ENCODE peak calls at places on chromosomes 2 and 18, in six cellular contexts. N is kidney epithelial cell, V is ovary, K is cardiac fibroblast, D is coronary artery, O is endodermal cell. Q is an unnamed sample.

GRCh38 chr2:80073134-80073561 is 231.4 kb downstream of the LRRTM1 start:
- DNase-seq in V (no peak), N (no peak), O (peak), D (no peak), K (peak), Q (peak)

GRCh38 chr18:55096261-55097026 is 137.2 kb upstream of the CCDC68 start:
- DNase-seq in K (peak), D (no peak), O (peak), N (no peak), V (peak), Q (peak)

GRCh38 chr2:173749315-173749714 is 215.9 kb downstream of the SP3 start:
- DNase-seq in V (no peak), D (no peak), O (no peak), K (peak), N (peak), Q (peak)

GRCh38 chr2:26864226-26864625 is 16.3 kb downstream of the DPYSL5 start:
- DNase-seq in N (no peak), O (no peak), K (no peak), V (no peak), D (no peak), Q (no peak)

GRCh38 chr2:27795868-27796277 is 24.4 kb downstream of the MRPL33 start:
- DNase-seq in K (peak), V (no peak), O (no peak), N (no peak), D (no peak), Q (no peak)

GRCh38 chr2:124254621-124255020 is 229.5 kb downstream of the CNTNAP5 start:
- DNase-seq in K (peak), V (no peak), D (no peak), N (no peak), O (no peak), Q (peak)

GRCh38 chr2:105741617-105742016 is 3.1 kb upstream of the NCK2 start:
- DNase-seq in V (no peak), O (no peak), K (no peak), N (no peak), D (no peak), Q (no peak)

GRCh38 chr2:118857677-118858484 is 10.4 kb upstream of the EN1 start:
- DNase-seq in O (peak), N (no peak), V (no peak), K (no peak), D (no peak), Q (no peak)

GRCh38 chr18:44895176-44895798 is 214.6 kb downstream of the SETBP1 start:
- DNase-seq in N (peak), O (no peak), V (no peak), K (peak), D (no peak), Q (peak)

GRCh38 chr2:120452945-120453634 is 107.2 kb downstream of the INHBB start:
- DNase-seq in O (no peak), D (no peak), N (no peak), V (no peak), K (no peak), Q (no peak)

GRCh38 chr2:100214265-100214961 is 72.0 kb upstream of the AFF3 start:
- DNase-seq in O (no peak), D (no peak), V (no peak), N (no peak), K (no peak), Q (no peak)

GRCh38 chr2:231393149-231394131 is 2.1 kb upstream of the B3GNT7 start:
- DNase-seq in K (no peak), N (no peak), O (peak), D (no peak), V (no peak), Q (no peak)

GRCh38 chr2:233799716-233800115 is 21.6 kb downstream of the MROH2A start:
- DNase-seq in O (peak), V (peak), N (no peak), D (no peak), K (no peak), Q (no peak)

GRCh38 chr2:185417111-185417510 is 321.5 kb upstream of the FSIP2 start:
- DNase-seq in D (no peak), V (no peak), O (no peak), K (no peak), N (no peak), Q (peak)

GRCh38 chr18:33231474-33232317 is 208.8 kb downstream of the CCDC178 start:
- DNase-seq in D (no peak), K (peak), V (peak), N (peak), O (peak), Q (peak)

GRCh38 chr2:101036562-101036961 is 34.5 kb downstream of the RPL31 start:
- DNase-seq in D (no peak), K (peak), N (no peak), V (no peak), O (no peak), Q (peak)

GRCh38 chr2:13676269-13676668 is 956.2 kb upstream of the LRATD1 start:
- DNase-seq in K (peak), D (no peak), O (no peak), N (peak), V (no peak), Q (peak)

GRCh38 chr2:70626254-70626990 is 72.8 kb upstream of the TGFA start:
- DNase-seq in K (no peak), D (no peak), N (no peak), V (no peak), O (peak), Q (no peak)

GRCh38 chr2:3293221-3293620 is 84.4 kb downstream of the EIPR1 start:
- DNase-seq in O (no peak), N (no peak), V (no peak), K (no peak), D (peak), Q (no peak)

GRCh38 chr2:11305338-11305737 is 39.1 kb downstream of the ROCK2 start:
- DNase-seq in V (no peak), O (no peak), N (no peak), D (no peak), K (peak), Q (no peak)

GRCh38 chr2:137357641-137358040 is 592.3 kb downstream of the THSD7B start:
- DNase-seq in D (no peak), K (no peak), N (no peak), V (no peak), O (no peak), Q (no peak)

GRCh38 chr18:59419386-59419785 is 60.3 kb upstream of the LMAN1 start:
- DNase-seq in D (no peak), N (no peak), V (no peak), K (peak), O (no peak), Q (no peak)

GRCh38 chr2:3465328-3465727 is 54.0 kb downstream of the ADI1 start:
- DNase-seq in O (no peak), D (no peak), K (no peak), N (no peak), V (no peak), Q (no peak)

GRCh38 chr2:191916826-191917225 is 69.9 kb upstream of the CAVIN2 start:
- DNase-seq in V (no peak), O (no peak), D (no peak), K (no peak), N (no peak), Q (no peak)

GRCh38 chr2:208072250-208072892 is 47.0 kb upstream of the PLEKHM3 start:
- DNase-seq in V (peak), K (peak), D (no peak), O (peak), N (peak), Q (peak)

GRCh38 chr2:19043893-19044292 is 314.5 kb downstream of the OSR1 start:
- DNase-seq in D (no peak), O (no peak), K (no peak), N (no peak), V (no peak), Q (no peak)

GRCh38 chr2:19033240-19033639 is 325.2 kb downstream of the OSR1 start:
- DNase-seq in K (no peak), O (no peak), V (no peak), D (no peak), N (no peak), Q (peak)

GRCh38 chr2:19035238-19035637 is 323.2 kb downstream of the OSR1 start:
- DNase-seq in V (peak), O (no peak), N (no peak), D (no peak), K (peak), Q (peak)

GRCh38 chr2:19041773-19042172 is 316.6 kb downstream of the OSR1 start:
- DNase-seq in K (no peak), D (no peak), N (no peak), V (no peak), O (no peak), Q (no peak)

GRCh38 chr2:19038096-19039015 is 320.1 kb downstream of the OSR1 start:
- DNase-seq in K (peak), N (peak), D (no peak), V (no peak), O (no peak), Q (peak)
- H3K4me3 ChIP-seq in K (no peak), N (no peak), D (no peak), V (no peak), O (no peak), Q (no peak)

DNA sequence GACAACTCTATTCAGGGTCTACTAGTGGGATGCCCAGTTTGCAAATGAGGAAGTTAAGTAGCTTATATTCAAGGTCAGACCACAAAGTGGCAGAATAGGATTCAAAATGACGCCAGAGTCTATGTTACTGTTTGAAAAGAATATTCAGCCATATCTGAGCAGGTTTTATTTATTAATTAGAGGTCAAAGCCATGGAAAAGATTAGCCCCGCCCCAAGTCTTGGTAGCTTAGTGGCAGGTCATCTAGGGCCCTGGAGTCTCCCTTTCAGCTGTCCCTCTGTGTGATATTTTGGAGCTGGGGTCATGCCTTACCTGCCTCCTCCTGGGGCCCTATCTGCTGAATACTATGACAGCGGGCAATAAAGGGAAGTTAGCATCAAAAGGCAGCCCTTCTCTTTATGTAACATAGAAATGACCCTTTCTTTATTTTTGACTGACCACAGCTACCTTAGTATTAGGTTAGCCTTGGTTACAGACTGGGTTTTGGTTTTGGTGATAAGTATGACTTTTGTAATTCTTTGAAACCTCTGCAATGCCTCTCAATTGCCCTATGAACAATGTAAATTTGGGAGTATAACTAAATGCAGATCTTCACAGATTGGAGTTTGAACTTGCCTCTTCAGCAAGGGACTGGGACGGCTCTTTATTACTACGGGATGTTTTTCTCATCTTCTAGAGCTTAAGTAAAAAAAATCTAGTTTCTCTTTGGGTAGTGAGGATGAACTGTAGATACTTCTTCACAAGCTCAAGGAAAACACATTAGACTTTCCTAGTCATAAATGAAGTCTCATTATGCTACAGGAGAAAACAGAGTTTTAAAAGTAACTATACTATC is 153.0 kb upstream of the ITGA4 start:
- DNase-seq in V (no peak), O (no peak), N (no peak), D (no peak), K (no peak), Q (no peak)
- TF ChIP-seq CTCF in V (no peak), O (no peak), N (no peak), D (no peak), K (no peak), Q (no peak)

GRCh38 chr18:22790545-22791415 is 142.3 kb upstream of the RBBP8 start:
- DNase-seq in N (no peak), K (no peak), V (no peak), D (no peak), O (no peak), Q (no peak)
- H3K4me3 ChIP-seq in N (no peak), K (no peak), V (no peak), D (no peak), O (no peak), Q (no peak)

GRCh38 chr2:96213379-96213778 is 4.8 kb upstream of the STARD7 start:
- DNase-seq in K (no peak), D (no peak), O (peak), V (no peak), N (no peak), Q (no peak)
- TF ChIP-seq CTCF in K (no peak), D (no peak), O (peak), V (no peak), N (no peak), Q (no peak)

DNA sequence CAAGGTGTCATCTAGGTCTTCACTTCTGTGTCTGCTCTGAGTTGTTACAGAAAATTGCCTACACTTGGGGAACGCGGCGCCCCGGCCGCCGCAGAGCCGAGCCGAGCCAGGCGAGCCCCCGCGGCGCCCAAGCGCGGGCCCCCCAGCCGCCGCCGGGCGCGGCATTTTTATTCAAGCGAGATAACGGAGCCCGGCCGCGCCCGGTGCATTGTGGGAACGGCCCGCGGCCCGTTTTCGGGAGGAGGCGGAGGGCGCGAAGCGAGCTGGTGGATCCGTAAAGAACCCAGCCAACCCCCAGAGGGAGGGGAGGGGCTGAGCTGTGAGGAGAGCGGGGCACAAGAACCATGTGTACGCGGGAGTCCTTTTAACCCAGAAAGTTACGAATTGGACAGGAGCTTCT is 191.8 kb downstream of the FTCDNL1 start:
- DNase-seq in D (no peak), N (no peak), O (peak), V (no peak), K (peak), Q (peak)
- H3K4me3 ChIP-seq in D (peak), N (peak), O (peak), V (peak), K (peak), Q (peak)

GRCh38 chr2:68383778-68384177 is 18.7 kb downstream of the PLEK start:
- DNase-seq in K (no peak), V (no peak), N (no peak), D (no peak), O (no peak), Q (no peak)

GRCh38 chr2:68386362-68386761 is 21.3 kb downstream of the PLEK start:
- DNase-seq in K (no peak), D (no peak), V (no peak), N (no peak), O (no peak), Q (no peak)

GRCh38 chr2:68384485-68385107 is 19.5 kb downstream of the PLEK start:
- DNase-seq in O (no peak), N (no peak), D (no peak), V (no peak), K (no peak), Q (no peak)

GRCh38 chr2:68385907-68386287 is 20.8 kb downstream of the PLEK start:
- DNase-seq in O (no peak), D (no peak), V (no peak), N (no peak), K (no peak), Q (no peak)

GRCh38 chr2:68385232-68385906 is 20.3 kb downstream of the PLEK start:
- DNase-seq in N (no peak), D (no peak), K (no peak), O (no peak), V (no peak), Q (no peak)
- TF ChIP-seq CTCF in N (no peak), D (no peak), K (no peak), O (no peak), V (no peak), Q (no peak)

GRCh38 chr2:39516347-39517101 is 79.4 kb upstream of the MAP4K3 start:
- DNase-seq in K (peak), O (peak), N (no peak), V (peak), D (no peak), Q (no peak)
- H3K4me3 ChIP-seq in K (no peak), O (no peak), N (no peak), V (no peak), D (no peak), Q (no peak)

DNA sequence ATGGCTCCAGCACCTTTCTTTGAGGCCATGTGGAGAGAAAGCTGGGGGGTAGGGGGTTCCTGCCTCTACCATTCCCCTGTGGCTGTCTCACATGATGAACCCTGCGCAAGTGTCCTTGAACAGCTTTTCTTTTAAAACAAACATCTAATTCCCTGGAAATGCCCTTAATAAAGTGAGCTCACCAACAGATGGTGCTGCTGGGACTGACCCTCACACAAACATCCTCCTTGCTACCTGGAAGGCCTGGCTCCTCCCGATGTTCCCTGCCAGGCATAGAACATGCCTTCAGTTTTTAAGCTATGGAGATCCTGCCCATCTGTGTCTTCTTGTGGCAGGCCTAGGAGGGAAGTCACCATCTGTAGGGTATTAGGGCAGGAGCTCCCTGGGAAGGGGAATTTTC is 60.7 kb upstream of the GATA6 start:
- DNase-seq in O (peak), N (no peak), K (no peak), V (no peak), D (no peak), Q (peak)
- TF ChIP-seq CTCF in O (peak), N (peak), K (no peak), V (no peak), D (no peak), Q (peak)

GRCh38 chr2:98696167-98696566 is 34.8 kb downstream of the MGAT4A start:
- DNase-seq in D (no peak), O (no peak), K (no peak), V (no peak), N (no peak), Q (no peak)

GRCh38 chr2:98685930-98686887 is 44.7 kb downstream of the MGAT4A start:
- DNase-seq in O (no peak), N (peak), V (no peak), K (no peak), D (no peak), Q (no peak)

GRCh38 chr2:98693477-98693876 is 37.5 kb downstream of the MGAT4A start:
- DNase-seq in V (no peak), O (no peak), D (no peak), N (no peak), K (no peak), Q (no peak)

GRCh38 chr2:98692090-98692991 is 38.6 kb downstream of the MGAT4A start:
- DNase-seq in V (no peak), O (no peak), N (no peak), K (no peak), D (no peak), Q (no peak)

DNA sequence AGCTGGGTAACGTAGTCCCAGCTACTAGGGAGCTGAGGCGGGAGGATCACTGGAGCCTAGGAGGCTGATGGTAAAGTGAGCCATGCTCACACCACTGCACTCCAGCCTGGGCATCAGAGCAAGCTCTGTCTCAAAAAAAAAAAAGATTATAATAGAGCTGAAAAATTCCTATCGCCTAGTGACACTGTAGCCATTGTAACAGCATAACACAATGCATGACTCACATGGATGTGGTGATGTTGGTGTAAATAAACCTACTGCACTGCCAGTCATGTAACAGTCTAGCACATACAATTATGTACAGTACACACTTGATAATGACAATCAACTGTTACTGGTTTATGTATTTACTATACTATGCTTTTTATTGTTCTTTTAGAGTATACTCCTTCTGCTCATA is 39.6 kb downstream of the MGAT4A start:
- DNase-seq in D (no peak), V (no peak), O (no peak), K (peak), N (peak), Q (no peak)
- H3K4me3 ChIP-seq in D (no peak), V (no peak), O (no peak), K (no peak), N (no peak), Q (no peak)

GRCh38 chr2:6196461-6196860 is 504.3 kb downstream of the SOX11 start:
- DNase-seq in N (no peak), O (no peak), D (no peak), V (no peak), K (no peak), Q (peak)
- TF ChIP-seq CTCF in N (no peak), O (no peak), D (no peak), V (no peak), K (no peak), Q (no peak)

Q was measured in astrocyte of the spinal cord.